ENCODE peak calls at places on chromosomes 1 and 21, in eight cellular contexts. One of them, this sample, is unnamed.

GRCh38 chr1:64163972-64164371 is 39.5 kb upstream of the UBE2U start:
- DNase-seq in heart left ventricle: no peak
- DNase-seq in NCI-H446: peak
- DNase-seq in RWPE1: peak
- DNase-seq in Caki2: no peak
- DNase-seq in breast epithelium: no peak
- DNase-seq in HS-5: peak
- DNase-seq in HCEC 1CT: peak
- DNase-seq in this sample: peak

GRCh38 chr1:68782890-68783289 is 286.0 kb upstream of the DEPDC1 start:
- DNase-seq in heart left ventricle: no peak
- DNase-seq in NCI-H446: no peak
- DNase-seq in RWPE1: no peak
- DNase-seq in Caki2: no peak
- DNase-seq in breast epithelium: no peak
- DNase-seq in HS-5: no peak
- DNase-seq in HCEC 1CT: no peak
- DNase-seq in this sample: no peak

GRCh38 chr1:45953934-45954333 is 150.5 kb downstream of the MAST2 start:
- DNase-seq in heart left ventricle: no peak
- DNase-seq in NCI-H446: no peak
- DNase-seq in RWPE1: no peak
- DNase-seq in Caki2: no peak
- DNase-seq in breast epithelium: no peak
- DNase-seq in HS-5: no peak
- DNase-seq in HCEC 1CT: peak
- DNase-seq in this sample: no peak

GRCh38 chr1:150152772-150153461 is 3.2 kb downstream of the PLEKHO1 start:
- DNase-seq in heart left ventricle: peak
- DNase-seq in NCI-H446: no peak
- DNase-seq in RWPE1: no peak
- DNase-seq in Caki2: peak
- DNase-seq in breast epithelium: no peak
- DNase-seq in HS-5: no peak
- DNase-seq in HCEC 1CT: peak
- DNase-seq in this sample: no peak

GRCh38 chr1:155706101-155706619 is 17.3 kb downstream of the DAP3 start:
- DNase-seq in heart left ventricle: no peak
- DNase-seq in NCI-H446: no peak
- DNase-seq in RWPE1: peak
- DNase-seq in Caki2: peak
- DNase-seq in breast epithelium: no peak
- DNase-seq in HS-5: no peak
- DNase-seq in HCEC 1CT: peak
- DNase-seq in this sample: no peak

GRCh38 chr1:221845650-221846371 is 103.9 kb upstream of the DUSP10 start:
- DNase-seq in heart left ventricle: no peak
- DNase-seq in NCI-H446: peak
- DNase-seq in RWPE1: peak
- DNase-seq in Caki2: peak
- DNase-seq in breast epithelium: peak
- DNase-seq in HS-5: no peak
- DNase-seq in HCEC 1CT: no peak
- DNase-seq in this sample: no peak

GRCh38 chr21:36729301-36729970 is 30.5 kb downstream of the SIM2 start:
- DNase-seq in heart left ventricle: no peak
- DNase-seq in NCI-H446: no peak
- DNase-seq in RWPE1: no peak
- DNase-seq in Caki2: no peak
- DNase-seq in breast epithelium: no peak
- DNase-seq in HS-5: no peak
- DNase-seq in HCEC 1CT: no peak
- DNase-seq in this sample: no peak

GRCh38 chr1:209199822-209200221 is 383.7 kb upstream of the CAMK1G start:
- DNase-seq in heart left ventricle: no peak
- DNase-seq in NCI-H446: no peak
- DNase-seq in RWPE1: no peak
- DNase-seq in Caki2: no peak
- DNase-seq in breast epithelium: no peak
- DNase-seq in HS-5: no peak
- DNase-seq in HCEC 1CT: no peak
- DNase-seq in this sample: no peak

GRCh38 chr1:32394890-32395415 is 712 bp upstream of the BSDC1 start:
- DNase-seq in heart left ventricle: no peak
- DNase-seq in NCI-H446: no peak
- DNase-seq in RWPE1: peak
- DNase-seq in Caki2: no peak
- DNase-seq in breast epithelium: no peak
- DNase-seq in HS-5: no peak
- DNase-seq in HCEC 1CT: peak
- DNase-seq in this sample: no peak

GRCh38 chr1:9728451-9729295 is 77.1 kb downstream of the PIK3CD start:
- DNase-seq in heart left ventricle: no peak
- DNase-seq in NCI-H446: no peak
- DNase-seq in RWPE1: no peak
- DNase-seq in Caki2: no peak
- DNase-seq in breast epithelium: no peak
- DNase-seq in HS-5: no peak
- DNase-seq in HCEC 1CT: no peak
- DNase-seq in this sample: no peak

GRCh38 chr1:67818725-67819301 is 14.5 kb downstream of the GNG12 start:
- DNase-seq in heart left ventricle: no peak
- DNase-seq in NCI-H446: no peak
- DNase-seq in RWPE1: no peak
- DNase-seq in Caki2: no peak
- DNase-seq in breast epithelium: no peak
- DNase-seq in HS-5: no peak
- DNase-seq in HCEC 1CT: peak
- DNase-seq in this sample: no peak

GRCh38 chr1:54474500-54475235 is 68.5 kb upstream of the SSBP3 start:
- DNase-seq in heart left ventricle: peak
- DNase-seq in NCI-H446: no peak
- DNase-seq in RWPE1: no peak
- DNase-seq in Caki2: no peak
- DNase-seq in breast epithelium: no peak
- DNase-seq in HS-5: no peak
- DNase-seq in HCEC 1CT: no peak
- DNase-seq in this sample: no peak

GRCh38 chr1:87386217-87386790 is 57.6 kb downstream of the LMO4 start:
- DNase-seq in heart left ventricle: no peak
- DNase-seq in NCI-H446: no peak
- DNase-seq in RWPE1: no peak
- DNase-seq in Caki2: no peak
- DNase-seq in breast epithelium: no peak
- DNase-seq in HS-5: no peak
- DNase-seq in HCEC 1CT: no peak
- DNase-seq in this sample: no peak

GRCh38 chr1:210483821-210484220 is 155.1 kb downstream of the HHAT start:
- DNase-seq in heart left ventricle: no peak
- DNase-seq in NCI-H446: no peak
- DNase-seq in RWPE1: no peak
- DNase-seq in Caki2: no peak
- DNase-seq in breast epithelium: no peak
- DNase-seq in HS-5: no peak
- DNase-seq in HCEC 1CT: no peak
- DNase-seq in this sample: no peak

GRCh38 chr1:2820731-2821372 is 19.4 kb upstream of the TTC34 start:
- DNase-seq in heart left ventricle: no peak
- DNase-seq in NCI-H446: no peak
- DNase-seq in RWPE1: no peak
- DNase-seq in Caki2: no peak
- DNase-seq in breast epithelium: no peak
- DNase-seq in HS-5: no peak
- DNase-seq in HCEC 1CT: no peak
- DNase-seq in this sample: no peak

GRCh38 chr1:53135735-53136114 is 6.7 kb downstream of the SLC1A7 start:
- DNase-seq in heart left ventricle: no peak
- DNase-seq in NCI-H446: no peak
- DNase-seq in RWPE1: no peak
- DNase-seq in Caki2: peak
- DNase-seq in breast epithelium: no peak
- DNase-seq in HS-5: peak
- DNase-seq in HCEC 1CT: no peak
- DNase-seq in this sample: peak

GRCh38 chr21:44930543-44930981 is 9.3 kb upstream of the SLX9 start:
- DNase-seq in heart left ventricle: no peak
- DNase-seq in NCI-H446: no peak
- DNase-seq in RWPE1: no peak
- DNase-seq in Caki2: no peak
- DNase-seq in breast epithelium: no peak
- DNase-seq in HS-5: no peak
- DNase-seq in HCEC 1CT: no peak
- DNase-seq in this sample: no peak